ENCODE peak calls at places on chromosome 15, in six cellular contexts. G is WTC11, M is cardiac muscle cell, S is GM20000, U is OCI-LY7, N is RWPE1. E is an unnamed sample.

GRCh38 chr15:92818658-92819311 is 81.3 kb upstream of the CHD2 start:
- DNase-seq in M (no peak), N (no peak), G (peak; percentile 21), S (no peak), U (no peak), E (no peak)

GRCh38 chr15:51083641-51084040 is 11.1 kb downstream of the TNFAIP8L3 start:
- DNase-seq in S (no peak), N (no peak), U (no peak), M (no peak), G (no peak), E (no peak)

GRCh38 chr15:39921274-39921638 is 1.2 kb upstream of the GPR176 start:
- DNase-seq in N (no peak), U (no peak), M (no peak), G (no peak), S (no peak), E (no peak)

GRCh38 chr15:57460208-57460816 is 84.0 kb downstream of the CGNL1 start:
- DNase-seq in M (no peak), U (no peak), N (no peak), G (no peak), S (no peak), E (no peak)

GRCh38 chr15:44286814-44287555 is 1.5 kb upstream of the GOLM2 start:
- DNase-seq in G (no peak), N (peak; percentile 10), U (peak; percentile 20), M (peak; percentile 15), S (no peak), E (no peak)

GRCh38 chr15:85946986-85947385 is 132.7 kb upstream of the AGBL1 start:
- DNase-seq in G (no peak), S (no peak), N (no peak), M (no peak), U (no peak), E (no peak)

GRCh38 chr15:80804970-80805495 is 25.9 kb downstream of the CEMIP start:
- DNase-seq in M (no peak), U (no peak), S (no peak), N (peak; percentile 34), G (no peak), E (no peak)

GRCh38 chr15:85380860-85381535 is 595 bp downstream of the AKAP13 start:
- DNase-seq in S (peak; percentile 79), G (peak; percentile 68), M (peak; percentile 44), N (peak; percentile 39), U (peak; percentile 58), E (no peak)

GRCh38 chr15:33894193-33894592 is 74.1 kb upstream of the CHRM5 start:
- DNase-seq in U (no peak), S (peak; percentile 25), M (no peak), G (no peak), N (no peak), E (no peak)

GRCh38 chr15:29674661-29675533 is 147.4 kb downstream of the TJP1 start:
- DNase-seq in U (no peak), G (peak; percentile 93), M (peak; percentile 75), S (no peak), N (peak; percentile 45), E (peak; percentile 72)

GRCh38 chr15:36814708-36815107 is 235.3 kb downstream of the CDIN1 start:
- DNase-seq in N (peak; percentile 4), U (no peak), S (no peak), M (peak; percentile 18), G (no peak), E (peak; percentile 14)

GRCh38 chr15:99054892-99055291 is 47.3 kb upstream of the PGPEP1L start:
- DNase-seq in U (no peak), S (no peak), M (no peak), N (no peak), G (no peak), E (no peak)

GRCh38 chr15:63370764-63371163 is 10.9 kb downstream of the CA12 start:
- DNase-seq in N (no peak), M (no peak), S (no peak), U (no peak), G (no peak), E (no peak)

GRCh38 chr15:64807751-64808222 is 17.7 kb downstream of the PIF1 start:
- DNase-seq in U (no peak), S (no peak), G (peak; percentile 94), M (no peak), N (no peak), E (no peak)

GRCh38 chr15:45948226-45948625 is 313.4 kb downstream of the SQOR start:
- DNase-seq in N (no peak), S (no peak), M (no peak), U (no peak), G (no peak), E (peak; percentile 39)

GRCh38 chr15:90706394-90707327 is 10.5 kb upstream of the BLM start:
- DNase-seq in S (no peak), G (no peak), M (no peak), U (no peak), N (no peak), E (no peak)

GRCh38 chr15:78276032-78276943 is 11.9 kb downstream of the DNAJA4 start:
- DNase-seq in N (no peak), G (no peak), S (no peak), M (no peak), U (no peak), E (no peak)

GRCh38 chr15:71596672-71597071 is 213.7 kb upstream of the NR2E3 start:
- DNase-seq in M (peak; percentile 62), S (no peak), U (no peak), N (no peak), G (no peak), E (peak; percentile 58)

GRCh38 chr15:101047301-101047781 is 128.2 kb downstream of the LRRK1 start:
- DNase-seq in S (no peak), U (no peak), M (no peak), N (no peak), G (no peak), E (no peak)

GRCh38 chr15:91694829-91695205 is 158.7 kb upstream of the SLCO3A1 start:
- DNase-seq in U (no peak), M (peak; percentile 86), G (no peak), S (no peak), N (peak; percentile 18), E (peak; percentile 54)

GRCh38 chr15:88091444-88092016 is 165.0 kb downstream of the NTRK3 start:
- DNase-seq in M (no peak), G (no peak), N (no peak), S (no peak), U (no peak), E (no peak)

GRCh38 chr15:88083828-88084760 is 172.4 kb downstream of the NTRK3 start:
- DNase-seq in U (no peak), G (no peak), S (no peak), M (peak; percentile 29), N (no peak), E (no peak)

GRCh38 chr15:88090406-88091085 is 166.0 kb downstream of the NTRK3 start:
- DNase-seq in N (no peak), M (peak; percentile 25), U (no peak), G (no peak), S (no peak), E (no peak)

DNA sequence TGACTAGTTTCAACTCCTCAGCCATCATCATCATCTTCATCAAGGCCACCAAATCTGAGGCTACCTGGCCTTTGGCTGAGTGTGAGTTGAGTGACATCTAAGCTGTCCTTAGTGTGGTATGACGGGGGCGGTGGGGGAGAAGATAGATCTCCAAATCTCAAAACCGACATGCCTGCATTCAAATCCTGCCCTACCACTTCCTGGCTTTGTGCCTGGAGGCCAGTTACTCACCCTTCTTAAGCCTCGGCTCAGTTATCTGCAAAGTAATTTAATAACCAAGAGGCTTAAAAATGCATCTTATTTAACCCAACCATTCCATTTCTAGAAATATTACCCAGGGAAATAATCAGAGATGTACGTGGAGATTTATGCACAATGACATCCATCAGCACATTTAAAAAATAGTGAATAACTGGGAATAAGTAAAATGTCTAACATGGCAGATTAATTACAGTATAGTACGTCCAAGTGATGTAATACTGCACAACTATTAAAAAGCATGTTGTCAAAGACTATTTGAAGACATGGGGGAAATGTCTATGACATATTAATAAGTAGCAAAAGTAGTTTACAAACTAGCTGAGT is 167.4 kb downstream of the NTRK3 start:
- DNase-seq in U (no peak), N (no peak), S (no peak), M (peak; percentile 47), G (no peak), E (no peak)
- TF ChIP-seq CTCF in U (no peak), N (no peak), S (no peak), M (no peak), G (no peak), E (no peak)

DNA sequence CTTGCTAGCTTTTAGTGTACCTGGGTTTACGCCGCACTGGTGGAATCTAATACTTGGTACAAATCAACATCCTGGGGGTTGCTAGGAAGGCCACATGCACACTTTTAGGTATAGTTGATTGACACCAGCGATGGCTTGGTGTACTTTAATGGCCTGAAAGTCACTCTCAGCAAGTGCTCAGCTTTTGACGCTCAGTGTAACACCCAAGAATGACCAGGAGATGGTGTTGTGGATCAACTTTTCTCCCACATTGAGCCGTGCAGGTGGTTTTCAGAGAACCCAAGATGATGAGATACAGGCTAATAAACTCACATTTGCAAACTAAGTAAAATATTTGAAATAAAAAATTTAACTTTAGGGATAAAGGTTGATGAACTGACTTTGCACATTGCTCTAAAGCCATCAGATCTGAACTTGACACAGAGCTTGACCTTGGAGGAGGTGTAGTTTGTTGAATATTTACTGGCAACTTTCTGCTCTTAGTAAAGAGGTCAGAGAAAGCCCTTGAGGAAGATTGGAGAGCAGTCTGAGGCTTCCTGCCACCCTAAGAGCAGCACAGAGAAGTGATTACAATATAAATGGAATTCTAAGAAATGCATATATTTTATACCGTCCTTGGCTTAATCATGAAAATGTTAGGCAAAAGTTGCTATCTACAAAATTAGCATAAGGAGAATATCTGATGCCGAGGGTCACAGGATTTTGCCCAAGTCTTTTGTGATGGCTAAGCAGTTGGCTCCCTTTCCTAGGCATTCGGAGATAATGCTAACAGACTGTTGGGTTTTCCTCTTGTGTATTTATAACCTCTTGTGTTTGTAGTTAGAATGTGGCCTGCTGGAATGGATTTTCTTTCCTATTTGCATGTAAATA is 143.4 kb upstream of the RASGRP1 start:
- DNase-seq in U (peak; percentile 59), G (peak; percentile 36), S (peak; percentile 45), M (peak; percentile 76), N (peak; percentile 54), E (peak; percentile 76)
- TF ChIP-seq CTCF in U (peak; percentile 91), G (peak; percentile 66), S (peak; percentile 55), M (peak; percentile 75), N (peak; percentile 82), E (peak; percentile 70)

DNA sequence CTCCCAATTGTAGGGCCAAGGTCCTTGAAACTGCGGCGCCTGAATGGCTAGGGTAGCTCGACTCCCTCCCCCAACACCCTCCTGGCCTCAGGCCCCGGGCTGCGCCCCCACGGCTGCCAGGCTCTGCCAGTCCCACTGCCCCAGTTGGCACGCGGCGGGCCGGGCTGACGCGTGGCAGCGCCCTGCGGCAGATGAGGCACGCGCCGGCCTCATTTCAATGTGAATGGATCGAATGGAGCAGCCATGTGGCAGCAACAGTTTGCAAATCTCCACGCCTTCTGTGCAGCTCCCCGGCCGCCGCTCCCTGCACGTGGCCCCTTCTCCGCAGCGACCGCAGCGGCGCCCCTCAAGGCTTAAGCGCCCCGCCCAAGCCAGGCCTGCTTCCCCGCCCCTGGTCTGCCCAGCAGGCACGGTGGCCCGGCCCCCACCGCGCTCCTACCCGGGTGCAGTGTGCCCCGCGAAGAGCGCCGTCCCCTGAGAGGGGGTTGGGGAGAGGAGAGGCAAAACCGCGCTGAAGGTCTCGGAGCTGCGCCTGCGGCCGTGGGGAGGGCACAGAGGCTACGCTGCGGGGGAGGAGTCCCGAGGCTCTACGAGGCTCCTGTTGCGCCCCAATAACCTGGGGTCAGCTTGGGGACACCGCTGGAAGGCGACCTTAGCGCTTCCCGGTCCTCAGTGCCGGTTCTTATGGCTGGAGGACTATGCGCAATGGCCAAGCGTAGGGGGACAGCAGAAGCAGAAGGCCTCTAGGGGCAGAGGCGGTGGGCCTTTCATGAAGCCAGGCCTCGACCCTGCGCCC is 3.1 kb upstream of the DLL4 start:
- DNase-seq in U (no peak), S (no peak), G (peak; percentile 59), M (no peak), N (no peak), E (no peak)
- TF ChIP-seq CTCF in U (no peak), S (no peak), G (no peak), M (no peak), N (no peak), E (no peak)

GRCh38 chr15:77094397-77095030 is 23.6 kb upstream of the TSPAN3 start:
- DNase-seq in U (peak; percentile 12), S (no peak), N (no peak), M (no peak), G (peak; percentile 65), E (no peak)
- TF ChIP-seq CTCF in U (peak; percentile 66), S (no peak), N (no peak), M (peak; percentile 36), G (no peak), E (peak; percentile 30)

E was measured in astrocyte of the spinal cord.